ENCODE peak calls at places on chromosomes 1 and 21, in six cellular contexts. One of them, this sample, is unnamed.
A peak's percentile ranks its signal among the peaks of the same experiment; 100 is the strongest.

GRCh38 chr1:230558324-230558723 is 84.0 kb upstream of the COG2 start:
- DNase-seq in NT2/D1: no peak
- DNase-seq in CD8-positive, alpha-beta T cell: no peak
- DNase-seq in NCI-H2081: no peak
- DNase-seq in glutamatergic neuron: no peak
- DNase-seq in iris pigment epithelial cell: no peak
- DNase-seq in this sample: no peak

GRCh38 chr1:86375688-86376087 is 20.4 kb downstream of the ODF2L start:
- DNase-seq in NCI-H2081: no peak
- DNase-seq in NT2/D1: no peak
- DNase-seq in iris pigment epithelial cell: no peak
- DNase-seq in glutamatergic neuron: no peak
- DNase-seq in CD8-positive, alpha-beta T cell: no peak
- DNase-seq in this sample: no peak

GRCh38 chr1:247905899-247906503 is 10.6 kb downstream of the OR2W3 start:
- DNase-seq in NT2/D1: no peak
- DNase-seq in glutamatergic neuron: no peak
- DNase-seq in CD8-positive, alpha-beta T cell: no peak
- DNase-seq in NCI-H2081: no peak
- DNase-seq in iris pigment epithelial cell: no peak
- DNase-seq in this sample: no peak

GRCh38 chr1:225617956-225618355 is 35.0 kb downstream of the ENAH start:
- DNase-seq in iris pigment epithelial cell: no peak
- DNase-seq in NCI-H2081: no peak
- DNase-seq in glutamatergic neuron: no peak
- DNase-seq in CD8-positive, alpha-beta T cell: no peak
- DNase-seq in NT2/D1: no peak
- DNase-seq in this sample: no peak

GRCh38 chr21:17402885-17403477 is 109.9 kb upstream of the CXADR start:
- DNase-seq in CD8-positive, alpha-beta T cell: no peak
- DNase-seq in NCI-H2081: no peak
- DNase-seq in glutamatergic neuron: no peak
- DNase-seq in iris pigment epithelial cell: peak; percentile 52
- DNase-seq in NT2/D1: no peak
- DNase-seq in this sample: no peak

GRCh38 chr1:107670397-107670796 is 294.6 kb downstream of the VAV3 start:
- DNase-seq in glutamatergic neuron: no peak
- DNase-seq in NT2/D1: no peak
- DNase-seq in iris pigment epithelial cell: no peak
- DNase-seq in CD8-positive, alpha-beta T cell: no peak
- DNase-seq in NCI-H2081: no peak
- DNase-seq in this sample: no peak

GRCh38 chr1:206828061-206828460 is 37.4 kb upstream of the IL20 start:
- DNase-seq in NT2/D1: no peak
- DNase-seq in glutamatergic neuron: no peak
- DNase-seq in NCI-H2081: no peak
- DNase-seq in iris pigment epithelial cell: no peak
- DNase-seq in CD8-positive, alpha-beta T cell: no peak
- DNase-seq in this sample: no peak

GRCh38 chr1:30611741-30612309 is 111.6 kb downstream of the MATN1 start:
- DNase-seq in CD8-positive, alpha-beta T cell: no peak
- DNase-seq in NCI-H2081: no peak
- DNase-seq in iris pigment epithelial cell: no peak
- DNase-seq in glutamatergic neuron: no peak
- DNase-seq in NT2/D1: no peak
- DNase-seq in this sample: no peak

GRCh38 chr1:97093742-97094141 is 372.2 kb downstream of the PTBP2 start:
- DNase-seq in NT2/D1: no peak
- DNase-seq in NCI-H2081: no peak
- DNase-seq in CD8-positive, alpha-beta T cell: no peak
- DNase-seq in iris pigment epithelial cell: peak; percentile 78
- DNase-seq in glutamatergic neuron: no peak
- DNase-seq in this sample: no peak

This sample was measured in immature natural killer cell.